ENCODE peak calls at places on chromosome 13, in nine cellular contexts. One of them, this sample, is unnamed.
A peak's percentile ranks its signal among the peaks of the same experiment; 100 is the strongest.

GRCh38 chr13:21014666-21015170 is 46.7 kb downstream of the LATS2 start:
- DNase-seq in cardiac fibroblast: peak; percentile 85
- DNase-seq in left ventricle myocardium inferior: peak; percentile 66
- DNase-seq in lower leg skin: peak; percentile 82
- DNase-seq in mucosa of descending colon: no peak
- DNase-seq in DND-41: no peak
- DNase-seq in RWPE1: no peak
- DNase-seq in WERI-Rb-1: no peak
- DNase-seq in thoracic aorta: no peak
- DNase-seq in this sample: no peak

GRCh38 chr13:26616126-26616525 is 58.6 kb downstream of the WASF3 start:
- DNase-seq in cardiac fibroblast: peak; percentile 45
- DNase-seq in left ventricle myocardium inferior: no peak
- DNase-seq in lower leg skin: no peak
- DNase-seq in mucosa of descending colon: no peak
- DNase-seq in DND-41: no peak
- DNase-seq in RWPE1: peak; percentile 79
- DNase-seq in WERI-Rb-1: no peak
- DNase-seq in thoracic aorta: no peak
- DNase-seq in this sample: no peak

GRCh38 chr13:46621133-46621532 is 68.2 kb downstream of the LRCH1 start:
- DNase-seq in cardiac fibroblast: no peak
- DNase-seq in left ventricle myocardium inferior: no peak
- DNase-seq in lower leg skin: no peak
- DNase-seq in mucosa of descending colon: no peak
- DNase-seq in DND-41: no peak
- DNase-seq in RWPE1: no peak
- DNase-seq in WERI-Rb-1: no peak
- DNase-seq in thoracic aorta: no peak
- DNase-seq in this sample: no peak

GRCh38 chr13:74409551-74409950 is 275.3 kb upstream of the KLF12 start:
- DNase-seq in cardiac fibroblast: no peak
- DNase-seq in left ventricle myocardium inferior: no peak
- DNase-seq in lower leg skin: no peak
- DNase-seq in mucosa of descending colon: no peak
- DNase-seq in DND-41: no peak
- DNase-seq in RWPE1: no peak
- DNase-seq in WERI-Rb-1: no peak
- DNase-seq in thoracic aorta: no peak
- DNase-seq in this sample: no peak

GRCh38 chr13:85631801-85632200 is 167.4 kb downstream of the SLITRK6 start:
- DNase-seq in cardiac fibroblast: no peak
- DNase-seq in left ventricle myocardium inferior: no peak
- DNase-seq in lower leg skin: no peak
- DNase-seq in mucosa of descending colon: no peak
- DNase-seq in DND-41: no peak
- DNase-seq in RWPE1: no peak
- DNase-seq in WERI-Rb-1: no peak
- DNase-seq in thoracic aorta: no peak
- DNase-seq in this sample: no peak

GRCh38 chr13:111132948-111133347 is 17.8 kb downstream of the ARHGEF7 start:
- DNase-seq in cardiac fibroblast: no peak
- DNase-seq in left ventricle myocardium inferior: no peak
- DNase-seq in lower leg skin: no peak
- DNase-seq in mucosa of descending colon: no peak
- DNase-seq in DND-41: no peak
- DNase-seq in RWPE1: no peak
- DNase-seq in WERI-Rb-1: no peak
- DNase-seq in thoracic aorta: no peak
- DNase-seq in this sample: no peak

GRCh38 chr13:47094734-47095434 is 198.0 kb upstream of the HTR2A start:
- DNase-seq in cardiac fibroblast: no peak
- DNase-seq in left ventricle myocardium inferior: no peak
- DNase-seq in lower leg skin: no peak
- DNase-seq in mucosa of descending colon: no peak
- DNase-seq in DND-41: no peak
- DNase-seq in RWPE1: no peak
- DNase-seq in WERI-Rb-1: no peak
- DNase-seq in thoracic aorta: no peak
- DNase-seq in this sample: no peak

GRCh38 chr13:93881418-93881817 is 598.1 kb downstream of the DCT start:
- DNase-seq in cardiac fibroblast: no peak
- DNase-seq in left ventricle myocardium inferior: no peak
- DNase-seq in lower leg skin: no peak
- DNase-seq in mucosa of descending colon: no peak
- DNase-seq in DND-41: no peak
- DNase-seq in RWPE1: no peak
- DNase-seq in WERI-Rb-1: no peak
- DNase-seq in thoracic aorta: no peak
- DNase-seq in this sample: no peak

GRCh38 chr13:64446372-64446771 is 2783.8 kb downstream of the PCDH9 start:
- DNase-seq in cardiac fibroblast: no peak
- DNase-seq in left ventricle myocardium inferior: no peak
- DNase-seq in lower leg skin: no peak
- DNase-seq in mucosa of descending colon: no peak
- DNase-seq in DND-41: no peak
- DNase-seq in RWPE1: peak; percentile 1
- DNase-seq in WERI-Rb-1: no peak
- DNase-seq in thoracic aorta: no peak
- DNase-seq in this sample: no peak

GRCh38 chr13:35767256-35767981 is 290.9 kb upstream of the MAB21L1 start:
- DNase-seq in cardiac fibroblast: no peak
- DNase-seq in left ventricle myocardium inferior: no peak
- DNase-seq in lower leg skin: no peak
- DNase-seq in mucosa of descending colon: no peak
- DNase-seq in DND-41: no peak
- DNase-seq in RWPE1: no peak
- DNase-seq in WERI-Rb-1: peak; percentile 76
- DNase-seq in thoracic aorta: no peak
- DNase-seq in this sample: no peak

GRCh38 chr13:31367410-31367809 is 167.6 kb downstream of the B3GLCT start:
- DNase-seq in cardiac fibroblast: no peak
- DNase-seq in left ventricle myocardium inferior: no peak
- DNase-seq in lower leg skin: no peak
- DNase-seq in mucosa of descending colon: no peak
- DNase-seq in DND-41: no peak
- DNase-seq in RWPE1: no peak
- DNase-seq in WERI-Rb-1: no peak
- DNase-seq in thoracic aorta: no peak
- DNase-seq in this sample: no peak
- TF ChIP-seq CTCF in cardiac fibroblast: no peak
- TF ChIP-seq CTCF in left ventricle myocardium inferior: no peak
- TF ChIP-seq CTCF in lower leg skin: no peak
- TF ChIP-seq CTCF in mucosa of descending colon: no peak
- TF ChIP-seq CTCF in DND-41: no peak
- TF ChIP-seq CTCF in RWPE1: no peak
- TF ChIP-seq CTCF in WERI-Rb-1: no peak
- TF ChIP-seq CTCF in thoracic aorta: no peak
- TF ChIP-seq CTCF in this sample: no peak

DNA sequence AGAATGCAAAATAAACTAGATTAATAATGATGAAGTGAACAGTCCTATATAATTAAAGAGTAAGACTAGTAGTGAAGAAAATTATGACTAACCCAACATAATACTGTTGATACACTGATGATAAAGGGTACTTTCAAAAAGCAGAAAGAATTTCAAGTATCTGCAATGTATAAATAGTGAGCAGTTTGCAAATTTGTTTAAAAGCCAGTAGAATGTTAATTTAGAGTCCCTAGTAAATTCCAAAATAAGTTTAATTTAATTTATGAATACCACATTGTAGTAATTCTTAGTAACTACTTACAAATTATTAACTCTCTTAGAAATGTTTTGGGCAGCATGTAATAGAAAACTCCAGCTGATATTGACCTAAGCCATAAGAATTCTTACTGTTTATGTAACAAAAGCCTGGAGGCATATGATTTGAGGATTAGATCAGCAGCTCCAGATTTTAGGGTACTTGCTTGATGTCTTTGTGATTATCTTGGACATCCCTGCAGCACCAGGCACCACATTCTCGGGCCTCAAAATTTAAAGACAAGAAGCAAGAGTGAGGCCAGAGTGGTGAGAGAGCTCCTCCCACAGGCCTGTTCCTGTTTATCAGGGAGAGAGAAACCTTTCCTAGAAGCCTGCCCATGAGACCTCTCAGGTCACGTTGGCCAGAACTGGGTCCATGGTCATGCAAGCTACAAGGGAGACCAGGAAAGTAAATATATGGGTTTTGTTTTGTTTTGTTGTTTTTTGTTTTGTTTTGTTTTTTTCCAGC is 67.6 kb upstream of the TDRD3 start:
- DNase-seq in cardiac fibroblast: peak; percentile 48
- DNase-seq in left ventricle myocardium inferior: no peak
- DNase-seq in lower leg skin: no peak
- DNase-seq in mucosa of descending colon: peak; percentile 71
- DNase-seq in DND-41: peak; percentile 27
- DNase-seq in RWPE1: peak; percentile 22
- DNase-seq in WERI-Rb-1: peak; percentile 26
- DNase-seq in thoracic aorta: no peak
- DNase-seq in this sample: peak; percentile 40
- TF ChIP-seq CTCF in cardiac fibroblast: peak; percentile 47
- TF ChIP-seq CTCF in left ventricle myocardium inferior: peak; percentile 27
- TF ChIP-seq CTCF in lower leg skin: no peak
- TF ChIP-seq CTCF in mucosa of descending colon: no peak
- TF ChIP-seq CTCF in DND-41: peak; percentile 61
- TF ChIP-seq CTCF in RWPE1: peak; percentile 37
- TF ChIP-seq CTCF in WERI-Rb-1: peak; percentile 58
- TF ChIP-seq CTCF in thoracic aorta: no peak
- TF ChIP-seq CTCF in this sample: no peak

DNA sequence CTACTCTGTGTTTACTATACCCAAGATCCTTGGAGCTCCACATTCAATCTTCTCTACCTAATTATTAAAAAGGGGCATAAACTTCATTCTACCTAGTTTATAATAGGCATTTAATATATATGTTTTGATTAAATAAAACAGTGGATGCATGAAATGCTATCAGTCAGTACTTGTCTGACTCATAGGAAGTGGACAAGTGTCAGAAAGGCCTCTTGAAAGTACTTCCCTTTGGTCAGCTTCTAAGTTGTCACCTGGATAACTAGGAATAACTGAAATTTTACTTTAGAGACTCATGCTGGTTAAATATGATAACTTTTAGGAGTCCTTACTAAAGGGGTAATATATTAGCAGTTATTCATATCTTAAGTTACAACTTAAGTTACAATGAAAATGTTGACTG is 329.8 kb downstream of the KLF5 start:
- DNase-seq in cardiac fibroblast: no peak
- DNase-seq in left ventricle myocardium inferior: no peak
- DNase-seq in lower leg skin: no peak
- DNase-seq in mucosa of descending colon: no peak
- DNase-seq in DND-41: no peak
- DNase-seq in RWPE1: no peak
- DNase-seq in WERI-Rb-1: no peak
- DNase-seq in thoracic aorta: no peak
- DNase-seq in this sample: no peak
- TF ChIP-seq CTCF in cardiac fibroblast: no peak
- TF ChIP-seq CTCF in left ventricle myocardium inferior: no peak
- TF ChIP-seq CTCF in lower leg skin: no peak
- TF ChIP-seq CTCF in mucosa of descending colon: no peak
- TF ChIP-seq CTCF in DND-41: no peak
- TF ChIP-seq CTCF in RWPE1: no peak
- TF ChIP-seq CTCF in WERI-Rb-1: no peak
- TF ChIP-seq CTCF in thoracic aorta: no peak
- TF ChIP-seq CTCF in this sample: no peak

GRCh38 chr13:78317030-78317429 is 286.3 kb downstream of the POU4F1 start:
- DNase-seq in cardiac fibroblast: peak; percentile 14
- DNase-seq in left ventricle myocardium inferior: no peak
- DNase-seq in lower leg skin: no peak
- DNase-seq in mucosa of descending colon: no peak
- DNase-seq in DND-41: no peak
- DNase-seq in RWPE1: peak; percentile 17
- DNase-seq in WERI-Rb-1: no peak
- DNase-seq in thoracic aorta: no peak
- DNase-seq in this sample: no peak
- TF ChIP-seq CTCF in cardiac fibroblast: peak; percentile 44
- TF ChIP-seq CTCF in left ventricle myocardium inferior: peak; percentile 61
- TF ChIP-seq CTCF in lower leg skin: no peak
- TF ChIP-seq CTCF in mucosa of descending colon: no peak
- TF ChIP-seq CTCF in DND-41: peak; percentile 41
- TF ChIP-seq CTCF in RWPE1: peak; percentile 23
- TF ChIP-seq CTCF in WERI-Rb-1: no peak
- TF ChIP-seq CTCF in thoracic aorta: no peak
- TF ChIP-seq CTCF in this sample: no peak

GRCh38 chr13:33441015-33441414 is 155.5 kb upstream of the STARD13 start:
- DNase-seq in cardiac fibroblast: peak; percentile 38
- DNase-seq in left ventricle myocardium inferior: no peak
- DNase-seq in lower leg skin: no peak
- DNase-seq in mucosa of descending colon: peak; percentile 57
- DNase-seq in DND-41: no peak
- DNase-seq in RWPE1: peak; percentile 24
- DNase-seq in WERI-Rb-1: peak; percentile 23
- DNase-seq in thoracic aorta: no peak
- DNase-seq in this sample: no peak
- TF ChIP-seq CTCF in cardiac fibroblast: peak; percentile 22
- TF ChIP-seq CTCF in left ventricle myocardium inferior: peak; percentile 32
- TF ChIP-seq CTCF in lower leg skin: no peak
- TF ChIP-seq CTCF in mucosa of descending colon: no peak
- TF ChIP-seq CTCF in DND-41: peak; percentile 8
- TF ChIP-seq CTCF in RWPE1: no peak
- TF ChIP-seq CTCF in WERI-Rb-1: no peak
- TF ChIP-seq CTCF in thoracic aorta: no peak
- TF ChIP-seq CTCF in this sample: no peak